ENCODE peak calls at places on chromosome 13, in eight cellular contexts. A is H1, Y is ovary, L is stomach, T is K562, Z is sigmoid colon, N is upper lobe of left lung, K is A549. U is an unnamed sample.

GRCh38 chr13:101065314-101065713 is 351.0 kb downstream of the NALCN start:
- DNase-seq in A (no peak), Y (no peak), L (no peak), T (no peak), Z (no peak), N (no peak), K (no peak), U (no peak)

GRCh38 chr13:93535256-93535655 is 308.6 kb downstream of the GPC6 start:
- DNase-seq in A (no peak), Y (no peak), L (no peak), T (no peak), Z (no peak), N (no peak), K (no peak), U (no peak)

GRCh38 chr13:50707533-50708096 is 135.9 kb downstream of the DLEU7 start:
- DNase-seq in A (no peak), Y (no peak), L (no peak), T (no peak), Z (no peak), N (no peak), K (no peak), U (no peak)

GRCh38 chr13:108360139-108360538 is 90.6 kb downstream of the TNFSF13B start:
- DNase-seq in A (no peak), Y (no peak), L (no peak), T (no peak), Z (no peak), N (no peak), K (no peak), U (no peak)

GRCh38 chr13:105363747-105364177 is 1171.7 kb downstream of the EFNB2 start:
- DNase-seq in A (no peak), Y (no peak), L (no peak), T (no peak), Z (no peak), N (no peak), K (no peak), U (no peak)

GRCh38 chr13:28684257-28684656 is 25.3 kb downstream of the POMP start:
- DNase-seq in A (peak; percentile 68), Y (no peak), L (no peak), T (peak; percentile 45), Z (no peak), N (peak; percentile 65), K (no peak), U (no peak)

GRCh38 chr13:65095118-65095517 is 2135.0 kb downstream of the PCDH9 start:
- DNase-seq in A (no peak), Y (no peak), L (no peak), T (no peak), Z (no peak), N (no peak), K (no peak), U (no peak)

GRCh38 chr13:32045963-32046785 is 14.6 kb downstream of the FRY start:
- DNase-seq in A (no peak), Y (no peak), L (no peak), T (no peak), Z (no peak), N (no peak), K (no peak), U (no peak)

GRCh38 chr13:50494110-50494509 is 349.4 kb downstream of the DLEU7 start:
- DNase-seq in A (no peak), Y (no peak), L (no peak), T (no peak), Z (no peak), N (no peak), K (no peak), U (no peak)

GRCh38 chr13:19083340-19083739 is 98.3 kb downstream of the TUBA3C start:
- DNase-seq in A (no peak), Y (no peak), L (no peak), T (no peak), Z (no peak), N (no peak), K (no peak), U (no peak)

GRCh38 chr13:61414686-61415664 is 674 bp downstream of the PCDH20 start:
- DNase-seq in A (peak; percentile 83), Y (no peak), L (peak; percentile 65), T (no peak), Z (peak; percentile 61), N (peak; percentile 88), K (no peak), U (peak; percentile 64)

GRCh38 chr13:57629821-57630235 is 1.7 kb upstream of the PCDH17 start:
- DNase-seq in A (peak; percentile 93), Y (peak; percentile 70), L (peak; percentile 67), T (no peak), Z (peak; percentile 85), N (peak; percentile 93), K (no peak), U (peak; percentile 82)

GRCh38 chr13:36912369-36912768 is 7.7 kb downstream of the SMAD9 start:
- DNase-seq in A (no peak), Y (no peak), L (no peak), T (no peak), Z (no peak), N (no peak), K (no peak), U (no peak)

GRCh38 chr13:43346427-43346826 is 323.0 kb downstream of the DNAJC15 start:
- DNase-seq in A (no peak), Y (no peak), L (no peak), T (no peak), Z (no peak), N (no peak), K (no peak), U (no peak)

GRCh38 chr13:62110079-62110478 is 694.4 kb upstream of the PCDH20 start:
- DNase-seq in A (no peak), Y (no peak), L (no peak), T (no peak), Z (no peak), N (no peak), K (no peak), U (no peak)

GRCh38 chr13:49302817-49303216 is 55.1 kb downstream of the CDADC1 start:
- DNase-seq in A (no peak), Y (no peak), L (peak; percentile 55), T (no peak), Z (no peak), N (peak; percentile 72), K (no peak), U (no peak)

GRCh38 chr13:41696163-41697003 is 239.0 kb downstream of the RGCC start:
- DNase-seq in A (peak; percentile 15), Y (no peak), L (no peak), T (peak; percentile 3), Z (no peak), N (no peak), K (peak; percentile 31), U (no peak)

GRCh38 chr13:77029436-77029835 is 2.5 kb upstream of the FBXL3 start:
- DNase-seq in A (no peak), Y (no peak), L (no peak), T (no peak), Z (no peak), N (no peak), K (no peak), U (no peak)

GRCh38 chr13:45473627-45474026 is 8.9 kb downstream of the COG3 start:
- DNase-seq in A (no peak), Y (no peak), L (no peak), T (peak; percentile 37), Z (no peak), N (no peak), K (no peak), U (no peak)

GRCh38 chr13:29561918-29562317 is 33.6 kb downstream of the SLC7A1 start:
- DNase-seq in A (no peak), Y (no peak), L (no peak), T (no peak), Z (no peak), N (no peak), K (no peak), U (no peak)

GRCh38 chr13:25752957-25753540 is 298.8 kb downstream of the SHISA2 start:
- DNase-seq in A (no peak), Y (no peak), L (peak; percentile 67), T (no peak), Z (no peak), N (no peak), K (no peak), U (no peak)

GRCh38 chr13:106617561-106617960 is 49.6 kb upstream of the ARGLU1 start:
- DNase-seq in A (peak; percentile 21), Y (no peak), L (no peak), T (no peak), Z (no peak), N (no peak), K (no peak), U (no peak)

GRCh38 chr13:105665284-105665683 is 870.2 kb downstream of the EFNB2 start:
- DNase-seq in A (no peak), Y (no peak), L (no peak), T (no peak), Z (no peak), N (no peak), K (no peak), U (no peak)

GRCh38 chr13:99386911-99387788 is 80.0 kb upstream of the GPR183 start:
- DNase-seq in A (peak; percentile 31), Y (peak; percentile 65), L (peak; percentile 46), T (peak; percentile 75), Z (no peak), N (no peak), K (peak; percentile 29), U (no peak)

GRCh38 chr13:30789360-30789862 is 54.1 kb downstream of the ALOX5AP start:
- DNase-seq in A (no peak), Y (no peak), L (no peak), T (no peak), Z (no peak), N (no peak), K (no peak), U (no peak)

GRCh38 chr13:53045110-53045509 is 16.5 kb downstream of the OLFM4 start:
- DNase-seq in A (no peak), Y (no peak), L (peak; percentile 74), T (no peak), Z (peak; percentile 72), N (no peak), K (no peak), U (no peak)
- TF ChIP-seq EP300 in A (no peak), Y (no peak), L (no peak), T (no peak), Z (no peak), N (no peak), K (no peak), U (no peak)

DNA sequence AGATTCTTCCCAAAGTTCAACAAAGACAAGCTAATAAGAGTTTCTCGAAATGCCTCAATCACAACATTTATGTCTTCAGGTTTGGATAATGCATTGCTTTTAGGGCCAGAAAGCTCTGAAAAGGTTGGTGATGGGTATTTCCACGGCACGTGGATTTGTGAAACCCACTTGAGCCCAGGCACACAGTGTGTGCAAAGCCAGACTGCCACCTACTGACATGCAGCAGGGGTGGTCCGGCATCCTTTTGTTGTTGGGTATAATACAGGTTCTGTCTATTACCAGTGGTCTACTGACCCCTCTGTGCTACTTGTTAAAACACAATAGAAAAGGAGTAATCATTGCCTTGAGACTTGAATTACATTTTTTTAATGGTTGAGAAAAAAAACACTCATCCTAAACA is 225.6 kb downstream of the RAP2A start:
- DNase-seq in A (no peak), Y (no peak), L (no peak), T (peak; percentile 2), Z (no peak), N (no peak), K (no peak), U (no peak)
- TF ChIP-seq EP300 in A (no peak), Y (no peak), L (no peak), T (no peak), Z (no peak), N (no peak), K (no peak), U (no peak)

GRCh38 chr13:74461011-74461410 is 326.8 kb upstream of the KLF12 start:
- DNase-seq in A (no peak), Y (no peak), L (no peak), T (no peak), Z (no peak), N (no peak), K (no peak), U (no peak)
- TF ChIP-seq EP300 in A (no peak), Y (no peak), L (no peak), T (no peak), Z (no peak), N (no peak), K (no peak), U (no peak)

GRCh38 chr13:27641711-27642502 is 20.2 kb downstream of the POLR1D start:
- DNase-seq in A (no peak), Y (no peak), L (no peak), T (no peak), Z (no peak), N (no peak), K (no peak), U (no peak)
- TF ChIP-seq EP300 in A (no peak), Y (no peak), L (no peak), T (no peak), Z (no peak), N (no peak), K (no peak), U (no peak)

U was measured in suprapubic skin.